ENCODE peak calls at places on chromosomes 12 and 14, in ten cellular contexts. One of them, this sample, is unnamed. For H3K9me3, the result is how much of the 10 kb centered on the place peaks cover.

GRCh38 chr12:7113389-7113871 is 4.4 kb upstream of the C1RL start:
- DNase-seq in pancreas: peak
- DNase-seq in esophagus muscularis mucosa: no peak
- DNase-seq in cardiac muscle cell: peak
- DNase-seq in adipocyte: peak
- DNase-seq in naive thymus-derived CD4-positive, alpha-beta T cell: peak
- DNase-seq in neural progenitor cell: peak
- DNase-seq in tibial nerve: no peak
- DNase-seq in gastrocnemius medialis: no peak
- DNase-seq in esophagus squamous epithelium: no peak
- DNase-seq in this sample: peak

GRCh38 chr12:49017764-49018281 is 753 bp downstream of the PRKAG1 start:
- DNase-seq in pancreas: no peak
- DNase-seq in esophagus muscularis mucosa: no peak
- DNase-seq in cardiac muscle cell: peak
- DNase-seq in adipocyte: no peak
- DNase-seq in naive thymus-derived CD4-positive, alpha-beta T cell: peak
- DNase-seq in neural progenitor cell: no peak
- DNase-seq in tibial nerve: no peak
- DNase-seq in gastrocnemius medialis: no peak
- DNase-seq in esophagus squamous epithelium: no peak
- DNase-seq in this sample: no peak

GRCh38 chr12:52164624-52165023 is 27.2 kb downstream of the KRT80 start:
- DNase-seq in pancreas: no peak
- DNase-seq in esophagus muscularis mucosa: no peak
- DNase-seq in cardiac muscle cell: no peak
- DNase-seq in adipocyte: no peak
- DNase-seq in naive thymus-derived CD4-positive, alpha-beta T cell: no peak
- DNase-seq in neural progenitor cell: no peak
- DNase-seq in tibial nerve: no peak
- DNase-seq in gastrocnemius medialis: no peak
- DNase-seq in esophagus squamous epithelium: no peak
- DNase-seq in this sample: no peak

GRCh38 chr14:31270196-31270772 is 62.7 kb upstream of the HECTD1 start:
- DNase-seq in pancreas: no peak
- DNase-seq in esophagus muscularis mucosa: no peak
- DNase-seq in cardiac muscle cell: peak
- DNase-seq in adipocyte: no peak
- DNase-seq in naive thymus-derived CD4-positive, alpha-beta T cell: peak
- DNase-seq in neural progenitor cell: peak
- DNase-seq in tibial nerve: no peak
- DNase-seq in gastrocnemius medialis: no peak
- DNase-seq in esophagus squamous epithelium: no peak
- DNase-seq in this sample: no peak

GRCh38 chr14:99177046-99177655 is 94.8 kb downstream of the BCL11B start:
- DNase-seq in pancreas: no peak
- DNase-seq in esophagus muscularis mucosa: no peak
- DNase-seq in cardiac muscle cell: no peak
- DNase-seq in adipocyte: no peak
- DNase-seq in naive thymus-derived CD4-positive, alpha-beta T cell: no peak
- DNase-seq in neural progenitor cell: no peak
- DNase-seq in tibial nerve: no peak
- DNase-seq in gastrocnemius medialis: no peak
- DNase-seq in esophagus squamous epithelium: no peak
- DNase-seq in this sample: no peak

GRCh38 chr12:52539024-52539820 is 13.7 kb downstream of the KRT71 start:
- DNase-seq in pancreas: no peak
- DNase-seq in esophagus muscularis mucosa: no peak
- DNase-seq in cardiac muscle cell: peak
- DNase-seq in adipocyte: peak
- DNase-seq in naive thymus-derived CD4-positive, alpha-beta T cell: no peak
- DNase-seq in neural progenitor cell: no peak
- DNase-seq in tibial nerve: no peak
- DNase-seq in gastrocnemius medialis: no peak
- DNase-seq in esophagus squamous epithelium: no peak
- DNase-seq in this sample: no peak

GRCh38 chr12:53998900-53999236 is 1.1 kb upstream of the HOXC9 start:
- DNase-seq in pancreas: no peak
- DNase-seq in esophagus muscularis mucosa: no peak
- DNase-seq in cardiac muscle cell: no peak
- DNase-seq in adipocyte: no peak
- DNase-seq in naive thymus-derived CD4-positive, alpha-beta T cell: no peak
- DNase-seq in neural progenitor cell: no peak
- DNase-seq in tibial nerve: no peak
- DNase-seq in gastrocnemius medialis: no peak
- DNase-seq in esophagus squamous epithelium: no peak
- DNase-seq in this sample: no peak

GRCh38 chr14:57871487-57872080 is 5.7 kb upstream of the SLC35F4 start:
- DNase-seq in pancreas: no peak
- DNase-seq in esophagus muscularis mucosa: no peak
- DNase-seq in cardiac muscle cell: peak
- DNase-seq in adipocyte: peak
- DNase-seq in naive thymus-derived CD4-positive, alpha-beta T cell: no peak
- DNase-seq in neural progenitor cell: peak
- DNase-seq in tibial nerve: no peak
- DNase-seq in gastrocnemius medialis: no peak
- DNase-seq in esophagus squamous epithelium: no peak
- DNase-seq in this sample: no peak

DNA sequence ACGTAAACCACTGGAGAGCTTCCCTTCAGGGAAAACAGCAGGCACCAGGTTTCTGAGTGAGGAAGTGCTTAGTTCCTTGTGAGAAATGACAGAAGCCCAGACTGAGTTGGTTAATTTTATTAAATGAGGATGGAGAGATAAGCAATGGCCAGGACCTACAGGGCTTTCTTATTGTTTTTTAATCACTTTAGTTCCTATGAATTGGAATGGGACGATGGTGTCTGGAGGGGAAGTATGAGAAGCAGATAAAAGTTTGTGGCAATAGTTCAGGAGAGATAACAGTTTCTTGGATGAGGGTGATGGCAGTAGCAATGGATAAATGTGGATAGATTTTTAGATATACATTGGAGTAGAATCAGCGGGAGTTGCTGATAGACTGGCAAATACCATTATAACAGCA is 86.5 kb upstream of the PTPRR start:
- DNase-seq in pancreas: no peak
- DNase-seq in esophagus muscularis mucosa: no peak
- DNase-seq in cardiac muscle cell: no peak
- DNase-seq in adipocyte: no peak
- DNase-seq in naive thymus-derived CD4-positive, alpha-beta T cell: no peak
- DNase-seq in neural progenitor cell: no peak
- DNase-seq in tibial nerve: no peak
- DNase-seq in gastrocnemius medialis: no peak
- DNase-seq in esophagus squamous epithelium: no peak
- DNase-seq in this sample: no peak
- H3K9me3 ChIP-seq in pancreas: under half
- H3K9me3 ChIP-seq in esophagus muscularis mucosa: under half
- H3K9me3 ChIP-seq in cardiac muscle cell: under half
- H3K9me3 ChIP-seq in adipocyte: under half
- H3K9me3 ChIP-seq in naive thymus-derived CD4-positive, alpha-beta T cell: under half
- H3K9me3 ChIP-seq in neural progenitor cell: under half
- H3K9me3 ChIP-seq in tibial nerve: under half
- H3K9me3 ChIP-seq in gastrocnemius medialis: under half
- H3K9me3 ChIP-seq in esophagus squamous epithelium: under half
- H3K9me3 ChIP-seq in this sample: under half

DNA sequence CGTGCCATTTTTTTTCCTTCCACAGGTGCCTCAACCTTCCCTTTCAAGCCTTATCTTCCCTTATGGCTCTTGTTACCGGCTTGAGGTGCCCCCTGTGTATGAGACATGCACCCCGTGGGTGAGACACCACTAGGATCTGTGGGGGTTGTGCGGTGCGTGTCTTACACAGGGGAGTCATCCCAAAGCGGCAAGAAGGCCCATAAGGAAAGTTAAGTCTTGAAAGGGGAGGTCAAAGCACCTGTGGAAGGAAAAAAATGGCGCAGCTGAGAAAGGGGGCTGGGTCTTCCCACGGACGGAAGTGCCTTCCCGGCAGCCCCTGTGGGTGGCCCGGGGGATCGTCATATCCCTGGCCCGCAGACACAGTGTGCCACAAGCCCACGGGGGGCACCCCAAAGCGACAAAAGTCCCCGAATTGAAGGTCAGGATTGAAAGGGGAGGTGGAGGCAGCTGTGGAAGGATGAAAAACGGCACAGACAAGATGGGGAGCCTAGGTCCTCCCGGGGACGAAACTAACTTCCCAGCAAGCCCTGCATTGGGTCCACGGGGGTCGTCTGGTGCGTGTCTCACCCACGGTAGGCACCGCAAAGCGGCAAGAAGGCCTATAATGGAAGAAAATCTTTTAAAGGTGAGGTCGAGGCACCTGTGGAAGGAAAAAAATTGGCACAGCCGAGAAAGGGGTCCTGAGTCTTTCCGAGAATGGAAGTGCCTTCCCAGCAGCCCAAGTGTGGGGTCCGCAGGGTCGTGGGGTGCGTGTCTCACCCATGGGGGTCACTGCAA is 273.3 kb downstream of the ALG10 start:
- DNase-seq in pancreas: peak
- DNase-seq in esophagus muscularis mucosa: no peak
- DNase-seq in cardiac muscle cell: no peak
- DNase-seq in adipocyte: no peak
- DNase-seq in naive thymus-derived CD4-positive, alpha-beta T cell: no peak
- DNase-seq in neural progenitor cell: no peak
- DNase-seq in tibial nerve: no peak
- DNase-seq in gastrocnemius medialis: no peak
- DNase-seq in esophagus squamous epithelium: no peak
- DNase-seq in this sample: no peak
- H3K9me3 ChIP-seq in pancreas: under half
- H3K9me3 ChIP-seq in esophagus muscularis mucosa: under half
- H3K9me3 ChIP-seq in cardiac muscle cell: under half
- H3K9me3 ChIP-seq in adipocyte: under half
- H3K9me3 ChIP-seq in naive thymus-derived CD4-positive, alpha-beta T cell: half or more
- H3K9me3 ChIP-seq in neural progenitor cell: under half
- H3K9me3 ChIP-seq in tibial nerve: under half
- H3K9me3 ChIP-seq in gastrocnemius medialis: under half
- H3K9me3 ChIP-seq in esophagus squamous epithelium: under half
- H3K9me3 ChIP-seq in this sample: under half

DNA sequence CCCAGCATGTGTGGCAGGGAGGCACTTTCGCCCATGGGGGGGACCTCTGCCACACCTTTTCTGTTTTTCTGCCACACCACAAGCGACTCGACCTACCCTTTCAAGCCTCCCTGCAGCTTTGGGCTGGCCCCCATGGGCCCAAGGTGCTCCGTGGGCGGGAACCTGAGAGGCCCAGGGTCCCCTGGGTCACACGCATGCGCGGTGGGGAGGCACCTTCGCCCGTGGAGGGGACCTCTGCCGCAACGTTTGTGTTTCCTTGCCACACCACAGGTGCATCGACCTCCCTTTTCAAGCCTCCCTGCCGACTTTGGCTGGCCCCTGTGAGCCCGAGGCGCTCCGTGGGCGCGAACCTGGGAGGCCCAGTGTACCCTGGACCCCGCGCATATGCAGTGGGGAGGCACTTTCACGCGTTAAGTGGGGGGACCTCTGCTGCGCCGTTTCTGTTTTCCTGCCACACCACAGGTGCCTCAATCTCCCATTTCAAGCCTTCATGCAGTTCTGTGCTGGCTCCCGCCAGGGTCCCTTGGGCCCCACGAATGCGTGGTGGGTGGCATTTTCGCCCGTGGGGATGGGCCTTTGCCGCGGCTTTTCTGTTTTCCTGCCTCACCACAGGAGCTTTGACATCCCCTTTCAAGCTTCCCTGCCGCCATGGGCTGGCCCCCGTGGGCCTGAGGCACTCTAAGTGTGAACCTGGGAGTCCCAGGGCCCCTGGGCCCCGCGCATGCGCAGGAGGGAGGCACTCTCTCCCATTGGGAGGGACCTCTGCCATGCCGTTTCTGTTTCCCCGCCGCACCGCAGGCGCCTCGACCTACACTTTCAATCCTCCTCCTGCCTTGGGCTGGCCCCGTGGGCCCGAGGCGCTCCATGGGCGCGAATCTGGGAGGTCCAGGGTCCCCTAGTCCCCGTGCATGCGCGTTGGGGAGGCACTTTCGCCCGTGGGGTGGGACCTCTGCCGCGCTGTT is 332.2 kb downstream of the ALG10 start:
- DNase-seq in pancreas: no peak
- DNase-seq in esophagus muscularis mucosa: no peak
- DNase-seq in cardiac muscle cell: no peak
- DNase-seq in adipocyte: no peak
- DNase-seq in naive thymus-derived CD4-positive, alpha-beta T cell: no peak
- DNase-seq in neural progenitor cell: no peak
- DNase-seq in tibial nerve: no peak
- DNase-seq in gastrocnemius medialis: no peak
- DNase-seq in esophagus squamous epithelium: no peak
- DNase-seq in this sample: no peak
- H3K9me3 ChIP-seq in pancreas: under half
- H3K9me3 ChIP-seq in esophagus muscularis mucosa: under half
- H3K9me3 ChIP-seq in cardiac muscle cell: under half
- H3K9me3 ChIP-seq in adipocyte: under half
- H3K9me3 ChIP-seq in naive thymus-derived CD4-positive, alpha-beta T cell: half or more
- H3K9me3 ChIP-seq in neural progenitor cell: under half
- H3K9me3 ChIP-seq in tibial nerve: under half
- H3K9me3 ChIP-seq in gastrocnemius medialis: under half
- H3K9me3 ChIP-seq in esophagus squamous epithelium: under half
- H3K9me3 ChIP-seq in this sample: under half

GRCh38 chr12:56766535-56766934 is 3.4 kb downstream of the HSD17B6 start:
- DNase-seq in pancreas: no peak
- DNase-seq in esophagus muscularis mucosa: no peak
- DNase-seq in cardiac muscle cell: no peak
- DNase-seq in adipocyte: no peak
- DNase-seq in naive thymus-derived CD4-positive, alpha-beta T cell: no peak
- DNase-seq in neural progenitor cell: no peak
- DNase-seq in tibial nerve: no peak
- DNase-seq in gastrocnemius medialis: no peak
- DNase-seq in esophagus squamous epithelium: no peak
- DNase-seq in this sample: no peak
- H3K9me3 ChIP-seq in pancreas: under half
- H3K9me3 ChIP-seq in esophagus muscularis mucosa: under half
- H3K9me3 ChIP-seq in cardiac muscle cell: under half
- H3K9me3 ChIP-seq in adipocyte: under half
- H3K9me3 ChIP-seq in naive thymus-derived CD4-positive, alpha-beta T cell: under half
- H3K9me3 ChIP-seq in neural progenitor cell: under half
- H3K9me3 ChIP-seq in tibial nerve: under half
- H3K9me3 ChIP-seq in gastrocnemius medialis: under half
- H3K9me3 ChIP-seq in esophagus squamous epithelium: under half
- H3K9me3 ChIP-seq in this sample: under half

GRCh38 chr12:113658030-113658655 is 186.5 kb upstream of the LHX5 start:
- DNase-seq in pancreas: no peak
- DNase-seq in esophagus muscularis mucosa: no peak
- DNase-seq in cardiac muscle cell: peak
- DNase-seq in adipocyte: no peak
- DNase-seq in naive thymus-derived CD4-positive, alpha-beta T cell: no peak
- DNase-seq in neural progenitor cell: no peak
- DNase-seq in tibial nerve: no peak
- DNase-seq in gastrocnemius medialis: no peak
- DNase-seq in esophagus squamous epithelium: no peak
- DNase-seq in this sample: no peak
- H3K9me3 ChIP-seq in pancreas: under half
- H3K9me3 ChIP-seq in esophagus muscularis mucosa: under half
- H3K9me3 ChIP-seq in cardiac muscle cell: under half
- H3K9me3 ChIP-seq in adipocyte: under half
- H3K9me3 ChIP-seq in naive thymus-derived CD4-positive, alpha-beta T cell: under half
- H3K9me3 ChIP-seq in neural progenitor cell: under half
- H3K9me3 ChIP-seq in tibial nerve: under half
- H3K9me3 ChIP-seq in gastrocnemius medialis: under half
- H3K9me3 ChIP-seq in esophagus squamous epithelium: under half
- H3K9me3 ChIP-seq in this sample: under half

This sample was measured in T-helper 17 cell.